ENCODE peak calls at places on chromosomes 3 and 15, in seven cellular contexts. X, E, L, W, G, C and Q are unnamed samples.

GRCh38 chr3:73383470-73384049 is 241.2 kb downstream of the PDZRN3 start:
- DNase-seq in X (no peak), E (no peak), L (no peak), W (no peak), G (no peak), C (no peak), Q (no peak)

GRCh38 chr3:116863842-116864626 is 154.5 kb downstream of the TUSC7 start:
- DNase-seq in X (peak; percentile 22), E (peak; percentile 65), L (peak; percentile 67), W (peak; percentile 64), G (no peak), C (no peak), Q (no peak)

GRCh38 chr3:119240582-119241434 is at the start of gene B4GALT4:
- DNase-seq in X (peak; percentile 90), E (peak; percentile 86), L (peak; percentile 89), W (peak; percentile 84), G (peak; percentile 80), C (peak; percentile 86), Q (peak; percentile 80)

GRCh38 chr3:192068464-192069254 is 607.7 kb downstream of the PYDC2 start:
- DNase-seq in X (no peak), E (no peak), L (no peak), W (no peak), G (no peak), C (no peak), Q (no peak)

GRCh38 chr3:35744419-35744818 is 105.1 kb downstream of the ARPP21 start:
- DNase-seq in X (peak; percentile 28), E (no peak), L (peak; percentile 66), W (no peak), G (no peak), C (peak; percentile 29), Q (no peak)

GRCh38 chr15:80402339-80402738 is 1.8 kb upstream of the ARNT2 start:
- DNase-seq in X (no peak), E (no peak), L (no peak), W (no peak), G (no peak), C (no peak), Q (no peak)

GRCh38 chr15:44971036-44971435 is 14.5 kb downstream of the TERB2 start:
- DNase-seq in X (no peak), E (no peak), L (no peak), W (no peak), G (no peak), C (no peak), Q (no peak)

GRCh38 chr3:38124324-38125122 is 12.4 kb downstream of the ACAA1 start:
- DNase-seq in X (no peak), E (no peak), L (no peak), W (no peak), G (no peak), C (no peak), Q (no peak)

GRCh38 chr3:108234387-108234957 is 12.2 kb upstream of the IFT57 start:
- DNase-seq in X (no peak), E (no peak), L (no peak), W (no peak), G (no peak), C (peak; percentile 34), Q (no peak)

GRCh38 chr3:12884104-12884742 is 42.9 kb upstream of the RPL32 start:
- DNase-seq in X (no peak), E (no peak), L (no peak), W (peak; percentile 15), G (peak; percentile 49), C (no peak), Q (peak; percentile 26)

GRCh38 chr3:188421151-188421821 is 267.3 kb downstream of the LPP start:
- DNase-seq in X (no peak), E (peak; percentile 80), L (no peak), W (peak; percentile 90), G (no peak), C (no peak), Q (peak; percentile 87)

GRCh38 chr3:183699238-183699947 is 1.8 kb downstream of the YEATS2 start:
- DNase-seq in X (no peak), E (no peak), L (no peak), W (no peak), G (no peak), C (no peak), Q (no peak)

GRCh38 chr3:149460123-149460522 is 14.4 kb upstream of the TM4SF4 start:
- DNase-seq in X (no peak), E (peak; percentile 47), L (no peak), W (no peak), G (no peak), C (no peak), Q (no peak)
- TF ChIP-seq CTCF in X (no peak), E (no peak), L (no peak), W (no peak), G (no peak), C (no peak), Q (no peak)

DNA sequence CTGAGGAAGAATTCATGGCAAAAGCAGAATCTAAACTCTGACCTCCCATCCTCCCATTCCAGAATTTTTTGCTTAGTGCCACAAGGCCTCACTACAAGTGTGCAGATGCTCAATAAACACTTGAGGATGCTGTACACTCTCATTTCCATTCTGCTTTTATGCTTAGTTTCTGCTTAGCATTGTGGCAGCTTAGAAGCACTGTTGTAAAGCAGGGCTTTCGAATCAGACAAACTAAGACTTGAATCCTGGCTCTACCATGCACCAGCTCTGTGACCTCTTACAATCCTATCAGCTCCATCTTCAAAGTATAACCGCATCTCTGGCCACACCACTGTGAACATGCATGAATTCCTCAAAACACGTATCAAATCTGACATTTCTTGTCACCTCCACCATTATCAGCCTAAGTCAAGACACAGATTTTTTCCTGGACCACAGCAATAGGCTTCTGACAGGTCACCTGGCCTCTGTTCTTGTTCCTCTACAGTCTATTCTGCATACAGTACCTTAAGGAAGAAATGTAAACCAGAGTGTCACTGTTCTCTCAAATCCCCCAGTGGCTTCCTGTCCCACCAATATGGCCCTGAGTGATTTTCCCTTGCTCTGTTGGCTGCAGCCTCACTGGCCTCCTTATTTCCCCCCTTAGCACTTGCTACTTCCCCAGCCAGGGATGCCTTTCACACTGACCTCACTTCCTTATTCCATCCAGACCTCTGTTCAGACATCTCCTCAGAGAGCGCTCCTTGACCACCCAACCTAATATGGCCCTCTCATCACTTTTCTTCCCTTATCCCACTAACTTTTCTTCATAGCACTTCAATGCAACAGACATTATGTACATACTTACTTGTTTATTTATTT is 8.1 kb upstream of the PHC3 start:
- DNase-seq in X (no peak), E (no peak), L (no peak), W (no peak), G (no peak), C (no peak), Q (no peak)
- TF ChIP-seq CTCF in X (no peak), E (no peak), L (no peak), W (no peak), G (no peak), C (peak; percentile 23), Q (peak; percentile 22)

GRCh38 chr15:95327661-95328060 is 1002.8 kb upstream of the NR2F2 start:
- DNase-seq in X (no peak), E (no peak), L (no peak), W (no peak), G (no peak), C (no peak), Q (no peak)

GRCh38 chr15:95326689-95327525 is 1003.6 kb upstream of the NR2F2 start:
- DNase-seq in X (peak; percentile 58), E (peak; percentile 4), L (peak; percentile 51), W (no peak), G (peak; percentile 45), C (peak; percentile 21), Q (no peak)

GRCh38 chr15:95325763-95326688 is 1004.5 kb upstream of the NR2F2 start:
- DNase-seq in X (no peak), E (peak; percentile 86), L (no peak), W (no peak), G (peak; percentile 69), C (no peak), Q (no peak)

GRCh38 chr15:95329362-95329761 is 1001.1 kb upstream of the NR2F2 start:
- DNase-seq in X (no peak), E (no peak), L (no peak), W (no peak), G (no peak), C (no peak), Q (no peak)

GRCh38 chr15:95328559-95328958 is 1001.9 kb upstream of the NR2F2 start:
- DNase-seq in X (no peak), E (no peak), L (no peak), W (no peak), G (no peak), C (no peak), Q (no peak)
- TF ChIP-seq CTCF in X (no peak), E (no peak), L (no peak), W (no peak), G (no peak), C (peak; percentile 4), Q (peak; percentile 18)

GRCh38 chr3:150179330-150179729 is 208.6 kb upstream of the PFN2 start:
- DNase-seq in X (no peak), E (no peak), L (no peak), W (no peak), G (no peak), C (no peak), Q (no peak)

GRCh38 chr3:150180349-150180748 is 209.7 kb upstream of the PFN2 start:
- DNase-seq in X (no peak), E (peak; percentile 77), L (no peak), W (peak; percentile 86), G (no peak), C (no peak), Q (peak; percentile 71)

GRCh38 chr3:150183619-150184425 is 213.1 kb upstream of the PFN2 start:
- DNase-seq in X (peak; percentile 72), E (peak; percentile 84), L (peak; percentile 77), W (peak; percentile 83), G (peak; percentile 58), C (peak; percentile 74), Q (peak; percentile 76)

GRCh38 chr3:150184426-150185071 is 213.9 kb upstream of the PFN2 start:
- DNase-seq in X (no peak), E (peak; percentile 17), L (no peak), W (peak; percentile 11), G (no peak), C (no peak), Q (peak; percentile 18)
- TF ChIP-seq CTCF in X (no peak), E (no peak), L (no peak), W (no peak), G (no peak), C (no peak), Q (peak; percentile 36)

GRCh38 chr3:160133757-160134156 is 91.5 kb upstream of the C3orf80 start:
- DNase-seq in X (peak; percentile 37), E (peak; percentile 16), L (peak; percentile 68), W (no peak), G (no peak), C (no peak), Q (no peak)
- TF ChIP-seq CTCF in X (no peak), E (peak; percentile 28), L (peak; percentile 60), W (peak; percentile 16), G (no peak), C (no peak), Q (peak; percentile 62)